ENCODE peak calls at places on chromosomes 11 and 22, in five cellular contexts. M is uterus, K is PC-3, Q is HCT116, T is suprapubic skin. D is an unnamed sample.
A peak's percentile ranks its signal among the peaks of the same experiment; 100 is the strongest.

GRCh38 chr11:22456993-22457748 is 119.0 kb downstream of the SLC17A6 start:
- DNase-seq in Q (no peak), K (peak; percentile 88), T (no peak), M (no peak), D (peak; percentile 37)

GRCh38 chr11:78978831-78979230 is 404.2 kb upstream of the NARS2 start:
- DNase-seq in K (no peak), Q (no peak), M (no peak), T (no peak), D (no peak)

GRCh38 chr11:7575841-7576451 is 62.1 kb downstream of the PPFIBP2 start:
- DNase-seq in M (no peak), T (no peak), K (peak; percentile 41), Q (no peak), D (peak; percentile 79)

GRCh38 chr11:121389651-121390050 is 62.5 kb upstream of the SORL1 start:
- DNase-seq in M (no peak), Q (no peak), T (no peak), K (no peak), D (no peak)

GRCh38 chr11:114060402-114061052 is 1.0 kb downstream of the ZBTB16 start:
- DNase-seq in M (no peak), Q (no peak), T (no peak), K (no peak), D (no peak)

GRCh38 chr11:120139316-120140069 is 1.6 kb upstream of the TRIM29 start:
- DNase-seq in T (peak; percentile 56), K (no peak), M (no peak), Q (no peak), D (no peak)

GRCh38 chr22:26334232-26334631 is 94.8 kb upstream of the ASPHD2 start:
- DNase-seq in Q (no peak), T (no peak), M (no peak), K (no peak), D (no peak)

GRCh38 chr11:11382858-11383532 is 29.9 kb upstream of the CSNK2A3 start:
- DNase-seq in Q (no peak), M (no peak), K (no peak), T (no peak), D (no peak)

GRCh38 chr11:128359515-128359914 is 227.8 kb downstream of the ETS1 start:
- DNase-seq in K (no peak), Q (no peak), M (no peak), T (no peak), D (no peak)

GRCh38 chr11:8371516-8371884 is 107.8 kb upstream of the LMO1 start:
- DNase-seq in K (no peak), M (no peak), T (no peak), Q (no peak), D (no peak)

GRCh38 chr11:93444671-93445073 is 98.5 kb downstream of the SMCO4 start:
- DNase-seq in K (peak; percentile 96), Q (no peak), M (no peak), T (no peak), D (peak; percentile 55)

GRCh38 chr11:7060828-7061227 is 28.0 kb upstream of the RBMXL2 start:
- DNase-seq in T (no peak), Q (no peak), K (no peak), M (no peak), D (no peak)

GRCh38 chr22:16963189-16963945 is 44.7 kb downstream of the GAB4 start:
- DNase-seq in Q (no peak), K (no peak), M (no peak), T (no peak), D (no peak)

GRCh38 chr11:73416711-73417265 is 40.6 kb downstream of the RELT start:
- DNase-seq in Q (no peak), K (no peak), M (no peak), T (no peak), D (no peak)

GRCh38 chr11:7546324-7546791 is 32.6 kb downstream of the PPFIBP2 start:
- DNase-seq in Q (no peak), T (no peak), M (peak; percentile 24), K (peak; percentile 18), D (no peak)

GRCh38 chr11:71446942-71447688 is 1.1 kb downstream of the DHCR7 start:
- DNase-seq in Q (no peak), K (peak; percentile 82), M (no peak), T (no peak), D (peak; percentile 31)

GRCh38 chr22:28892175-28892731 is 8.9 kb downstream of the ZNRF3 start:
- DNase-seq in Q (no peak), T (no peak), K (no peak), M (no peak), D (peak; percentile 77)

GRCh38 chr11:128525411-128526243 is 61.7 kb downstream of the ETS1 start:
- DNase-seq in T (no peak), Q (no peak), M (no peak), K (peak; percentile 86), D (no peak)

GRCh38 chr11:14148653-14149273 is 186.2 kb downstream of the SPON1 start:
- DNase-seq in T (no peak), M (no peak), Q (peak; percentile 29), K (peak; percentile 72), D (no peak)

GRCh38 chr22:30606455-30607299 is at the start of gene TCN2:
- DNase-seq in Q (no peak), K (peak; percentile 49), M (peak; percentile 65), T (peak; percentile 81), D (peak; percentile 78)

GRCh38 chr22:17237031-17237668 is 17.9 kb upstream of the ADA2 start:
- DNase-seq in Q (no peak), K (no peak), T (no peak), M (no peak), D (no peak)

GRCh38 chr11:17298302-17298701 is 21.8 kb downstream of the NUCB2 start:
- DNase-seq in M (no peak), Q (no peak), T (no peak), K (no peak), D (no peak)

GRCh38 chr11:6443269-6444003 is 2.6 kb upstream of the HPX start:
- DNase-seq in K (peak; percentile 58), M (peak; percentile 52), T (no peak), Q (no peak), D (peak; percentile 66)

GRCh38 chr11:81673001-81673400 is 1060.7 kb downstream of the FAM181B start:
- DNase-seq in Q (no peak), M (no peak), K (no peak), T (no peak), D (no peak)

GRCh38 chr22:32204856-32205722 is at the start of gene RFPL2:
- DNase-seq in Q (peak; percentile 66), K (no peak), T (no peak), M (no peak), D (peak; percentile 78)

GRCh38 chr11:117426297-117426685 is 98.6 kb downstream of the CEP164 start:
- DNase-seq in M (peak; percentile 74), K (peak; percentile 84), Q (peak; percentile 21), T (peak; percentile 77), D (peak; percentile 91)

GRCh38 chr22:22103078-22103593 is 120.5 kb upstream of the TOP3B start:
- DNase-seq in T (no peak), K (peak; percentile 11), M (no peak), Q (peak; percentile 21), D (peak; percentile 50)

GRCh38 chr11:406796-407650 is 7.8 kb downstream of the SIGIRR start:
- DNase-seq in K (peak; percentile 68), Q (peak; percentile 69), T (peak; percentile 91), M (peak; percentile 74), D (no peak)
- TF ChIP-seq CTCF in K (no peak), Q (peak; percentile 32), T (no peak), M (no peak), D (no peak)

GRCh38 chr11:77085652-77086051 is 17.0 kb upstream of the OMP start:
- DNase-seq in M (peak; percentile 8), T (peak; percentile 46), K (no peak), Q (no peak), D (no peak)

GRCh38 chr11:77082838-77083552 is 16.2 kb downstream of the CAPN5 start:
- DNase-seq in M (peak; percentile 47), K (no peak), T (peak; percentile 71), Q (no peak), D (no peak)

GRCh38 chr11:77086521-77087472 is 15.8 kb upstream of the OMP start:
- DNase-seq in Q (no peak), M (no peak), T (peak; percentile 51), K (no peak), D (peak; percentile 57)

GRCh38 chr11:77083553-77084245 is 16.9 kb downstream of the CAPN5 start:
- DNase-seq in Q (no peak), K (no peak), T (no peak), M (peak; percentile 10), D (peak; percentile 30)

GRCh38 chr11:77084581-77085191 is 17.9 kb downstream of the CAPN5 start:
- DNase-seq in T (peak; percentile 59), Q (no peak), K (no peak), M (peak; percentile 13), D (peak; percentile 36)
- TF ChIP-seq CTCF in T (no peak), Q (no peak), K (no peak), M (no peak), D (no peak)

GRCh38 chr22:45091254-45091854 is 72.4 kb upstream of the NUP50 start:
- DNase-seq in K (no peak), T (no peak), M (no peak), Q (no peak), D (no peak)

GRCh38 chr22:45094826-45095225 is 68.9 kb upstream of the NUP50 start:
- DNase-seq in K (no peak), Q (no peak), T (no peak), M (no peak), D (no peak)

GRCh38 chr22:45094081-45094720 is 69.5 kb upstream of the NUP50 start:
- DNase-seq in M (no peak), K (no peak), T (no peak), Q (no peak), D (no peak)

GRCh38 chr22:45090364-45090960 is 73.3 kb upstream of the NUP50 start:
- DNase-seq in T (no peak), Q (no peak), M (no peak), K (peak; percentile 60), D (peak; percentile 86)

GRCh38 chr22:45092644-45093043 is 71.1 kb upstream of the NUP50 start:
- DNase-seq in Q (no peak), M (no peak), T (no peak), K (no peak), D (no peak)
- TF ChIP-seq CTCF in Q (no peak), M (no peak), T (no peak), K (no peak), D (no peak)

GRCh38 chr11:1665313-1665712 is 31.7 kb upstream of the KRTAP5-6 start:
- DNase-seq in Q (no peak), K (no peak), T (no peak), M (no peak), D (no peak)
- TF ChIP-seq CTCF in Q (no peak), K (no peak), T (no peak), M (no peak), D (no peak)